ENCODE peak calls at places on chromosomes 5 and 9, in six cellular contexts. One of them, this sample, is unnamed. For H3K4me1, the result is how much of the 10 kb centered on the place peaks cover.

GRCh38 chr5:154713615-154714125 is 41.5 kb upstream of the LARP1 start:
- DNase-seq in IMR-90: peak
- DNase-seq in H1: no peak
- DNase-seq in ovary: no peak
- DNase-seq in breast epithelium: no peak
- DNase-seq in stomach: no peak
- DNase-seq in this sample: no peak

GRCh38 chr5:135156715-135157404 is 122.8 kb upstream of the PITX1 start:
- DNase-seq in IMR-90: no peak
- DNase-seq in H1: no peak
- DNase-seq in ovary: no peak
- DNase-seq in breast epithelium: no peak
- DNase-seq in stomach: no peak
- DNase-seq in this sample: no peak

GRCh38 chr9:78601957-78602565 is 305.1 kb downstream of the PSAT1 start:
- DNase-seq in IMR-90: peak
- DNase-seq in H1: peak
- DNase-seq in ovary: no peak
- DNase-seq in breast epithelium: no peak
- DNase-seq in stomach: no peak
- DNase-seq in this sample: no peak

GRCh38 chr9:87122947-87123685 is 175.8 kb upstream of the GAS1 start:
- DNase-seq in IMR-90: peak
- DNase-seq in H1: no peak
- DNase-seq in ovary: no peak
- DNase-seq in breast epithelium: no peak
- DNase-seq in stomach: no peak
- DNase-seq in this sample: no peak

GRCh38 chr9:36991516-36992134 is 42.4 kb downstream of the PAX5 start:
- DNase-seq in IMR-90: no peak
- DNase-seq in H1: peak
- DNase-seq in ovary: no peak
- DNase-seq in breast epithelium: no peak
- DNase-seq in stomach: peak
- DNase-seq in this sample: no peak

GRCh38 chr5:129945031-129945430 is 40.8 kb downstream of the CHSY3 start:
- DNase-seq in IMR-90: no peak
- DNase-seq in H1: no peak
- DNase-seq in ovary: no peak
- DNase-seq in breast epithelium: no peak
- DNase-seq in stomach: no peak
- DNase-seq in this sample: no peak

GRCh38 chr9:126363847-126364671 is 37.4 kb downstream of the MVB12B start:
- DNase-seq in IMR-90: peak
- DNase-seq in H1: no peak
- DNase-seq in ovary: no peak
- DNase-seq in breast epithelium: no peak
- DNase-seq in stomach: no peak
- DNase-seq in this sample: no peak

GRCh38 chr9:92600742-92601261 is 65.0 kb upstream of the ECM2 start:
- DNase-seq in IMR-90: peak
- DNase-seq in H1: no peak
- DNase-seq in ovary: no peak
- DNase-seq in breast epithelium: no peak
- DNase-seq in stomach: no peak
- DNase-seq in this sample: peak

GRCh38 chr9:106059886-106060285 is 365.5 kb downstream of the TMEM38B start:
- DNase-seq in IMR-90: no peak
- DNase-seq in H1: no peak
- DNase-seq in ovary: no peak
- DNase-seq in breast epithelium: no peak
- DNase-seq in stomach: no peak
- DNase-seq in this sample: no peak

GRCh38 chr5:154267516-154267915 is 77.0 kb downstream of the GALNT10 start:
- DNase-seq in IMR-90: no peak
- DNase-seq in H1: no peak
- DNase-seq in ovary: no peak
- DNase-seq in breast epithelium: no peak
- DNase-seq in stomach: no peak
- DNase-seq in this sample: no peak

GRCh38 chr9:110592075-110592830 is 12.7 kb upstream of the SVEP1 start:
- DNase-seq in IMR-90: peak
- DNase-seq in H1: no peak
- DNase-seq in ovary: no peak
- DNase-seq in breast epithelium: no peak
- DNase-seq in stomach: no peak
- DNase-seq in this sample: no peak

GRCh38 chr5:151684690-151685361 is 1.9 kb downstream of the SPARC start:
- DNase-seq in IMR-90: peak
- DNase-seq in H1: peak
- DNase-seq in ovary: peak
- DNase-seq in breast epithelium: no peak
- DNase-seq in stomach: no peak
- DNase-seq in this sample: peak

GRCh38 chr5:83644301-83644700 is 76.4 kb downstream of the HAPLN1 start:
- DNase-seq in IMR-90: no peak
- DNase-seq in H1: no peak
- DNase-seq in ovary: no peak
- DNase-seq in breast epithelium: no peak
- DNase-seq in stomach: no peak
- DNase-seq in this sample: no peak

GRCh38 chr9:115461284-115461683 is 343.3 kb upstream of the TNC start:
- DNase-seq in IMR-90: no peak
- DNase-seq in H1: no peak
- DNase-seq in ovary: no peak
- DNase-seq in breast epithelium: no peak
- DNase-seq in stomach: no peak
- DNase-seq in this sample: no peak

GRCh38 chr9:112241491-112241890 is 66.4 kb upstream of the SUSD1 start:
- DNase-seq in IMR-90: peak
- DNase-seq in H1: no peak
- DNase-seq in ovary: no peak
- DNase-seq in breast epithelium: no peak
- DNase-seq in stomach: no peak
- DNase-seq in this sample: no peak

GRCh38 chr9:130779153-130779855 is 55.8 kb upstream of the ABL1 start:
- DNase-seq in IMR-90: peak
- DNase-seq in H1: no peak
- DNase-seq in ovary: no peak
- DNase-seq in breast epithelium: no peak
- DNase-seq in stomach: no peak
- DNase-seq in this sample: peak

GRCh38 chr5:97536683-97537082 is 353.6 kb upstream of the RIOK2 start:
- DNase-seq in IMR-90: no peak
- DNase-seq in H1: no peak
- DNase-seq in ovary: no peak
- DNase-seq in breast epithelium: no peak
- DNase-seq in stomach: no peak
- DNase-seq in this sample: no peak

GRCh38 chr5:95780597-95780996 is 41.9 kb downstream of the GLRX start:
- DNase-seq in IMR-90: no peak
- DNase-seq in H1: no peak
- DNase-seq in ovary: no peak
- DNase-seq in breast epithelium: no peak
- DNase-seq in stomach: no peak
- DNase-seq in this sample: peak

GRCh38 chr9:4417578-4418325 is 72.5 kb upstream of the SLC1A1 start:
- DNase-seq in IMR-90: peak
- DNase-seq in H1: no peak
- DNase-seq in ovary: no peak
- DNase-seq in breast epithelium: no peak
- DNase-seq in stomach: no peak
- DNase-seq in this sample: no peak

GRCh38 chr9:118222375-118222774 is 518.2 kb downstream of the TLR4 start:
- DNase-seq in IMR-90: no peak
- DNase-seq in H1: no peak
- DNase-seq in ovary: no peak
- DNase-seq in breast epithelium: no peak
- DNase-seq in stomach: no peak
- DNase-seq in this sample: no peak

GRCh38 chr9:278651-279050 is 64.0 kb downstream of the DOCK8 start:
- DNase-seq in IMR-90: no peak
- DNase-seq in H1: no peak
- DNase-seq in ovary: no peak
- DNase-seq in breast epithelium: no peak
- DNase-seq in stomach: peak
- DNase-seq in this sample: no peak

GRCh38 chr5:54959673-54960418 is 25.5 kb downstream of the ESM1 start:
- DNase-seq in IMR-90: no peak
- DNase-seq in H1: peak
- DNase-seq in ovary: no peak
- DNase-seq in breast epithelium: no peak
- DNase-seq in stomach: peak
- DNase-seq in this sample: no peak

GRCh38 chr5:87347841-87348240 is 64.9 kb downstream of the CCNH start:
- DNase-seq in IMR-90: peak
- DNase-seq in H1: no peak
- DNase-seq in ovary: no peak
- DNase-seq in breast epithelium: no peak
- DNase-seq in stomach: no peak
- DNase-seq in this sample: no peak

GRCh38 chr9:129336130-129336528 is 158.1 kb upstream of the IER5L start:
- DNase-seq in IMR-90: peak
- DNase-seq in H1: peak
- DNase-seq in ovary: no peak
- DNase-seq in breast epithelium: no peak
- DNase-seq in stomach: no peak
- DNase-seq in this sample: no peak

GRCh38 chr9:137823986-137824771 is 53.4 kb upstream of the CACNA1B start:
- DNase-seq in IMR-90: no peak
- DNase-seq in H1: no peak
- DNase-seq in ovary: no peak
- DNase-seq in breast epithelium: no peak
- DNase-seq in stomach: no peak
- DNase-seq in this sample: no peak
- H3K4me3 ChIP-seq in IMR-90: no peak
- H3K4me3 ChIP-seq in H1: no peak
- H3K4me3 ChIP-seq in ovary: no peak
- H3K4me3 ChIP-seq in breast epithelium: no peak
- H3K4me3 ChIP-seq in stomach: no peak
- H3K4me3 ChIP-seq in this sample: no peak

DNA sequence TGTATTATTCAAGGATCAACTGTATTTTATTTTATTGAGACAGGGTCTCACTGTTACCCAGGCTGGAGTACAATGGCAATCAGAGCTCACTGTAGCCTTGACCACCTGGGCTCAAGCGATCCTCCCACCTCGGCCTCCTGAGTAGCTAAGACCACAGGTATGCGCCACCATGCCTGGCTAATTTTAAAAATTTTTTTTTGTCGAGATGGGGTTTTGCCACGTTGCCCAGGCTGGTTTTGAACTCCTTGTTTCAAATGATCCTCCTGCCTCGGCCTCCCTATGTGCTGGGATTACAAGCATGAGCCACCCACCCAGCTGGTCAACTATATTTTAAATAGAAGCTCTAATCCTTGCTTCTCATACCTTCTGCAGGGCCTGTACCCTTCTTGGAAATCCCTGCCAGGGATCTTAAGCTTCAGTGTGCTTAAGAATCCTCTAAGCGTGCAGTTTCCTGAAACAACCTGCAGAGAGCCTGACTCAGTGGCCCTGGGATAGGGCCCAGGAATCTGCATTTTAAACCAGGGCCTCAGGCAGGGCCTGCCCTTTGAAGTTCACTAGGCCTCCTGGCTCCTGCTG is 2.9 kb downstream of the AKNA start:
- DNase-seq in IMR-90: no peak
- DNase-seq in H1: no peak
- DNase-seq in ovary: no peak
- DNase-seq in breast epithelium: no peak
- DNase-seq in stomach: no peak
- DNase-seq in this sample: no peak
- H3K4me1 ChIP-seq in IMR-90: under half
- H3K4me1 ChIP-seq in H1: half or more
- H3K4me1 ChIP-seq in ovary: under half
- H3K4me1 ChIP-seq in breast epithelium: under half
- H3K4me1 ChIP-seq in stomach: half or more
- H3K4me1 ChIP-seq in this sample: under half

GRCh38 chr5:6849569-6849968 is 136.3 kb downstream of the TENT4A start:
- DNase-seq in IMR-90: no peak
- DNase-seq in H1: no peak
- DNase-seq in ovary: no peak
- DNase-seq in breast epithelium: no peak
- DNase-seq in stomach: no peak
- DNase-seq in this sample: no peak

GRCh38 chr5:6845856-6846255 is 132.6 kb downstream of the TENT4A start:
- DNase-seq in IMR-90: no peak
- DNase-seq in H1: no peak
- DNase-seq in ovary: no peak
- DNase-seq in breast epithelium: no peak
- DNase-seq in stomach: no peak
- DNase-seq in this sample: no peak

GRCh38 chr5:6850033-6850432 is 136.8 kb downstream of the TENT4A start:
- DNase-seq in IMR-90: no peak
- DNase-seq in H1: no peak
- DNase-seq in ovary: no peak
- DNase-seq in breast epithelium: no peak
- DNase-seq in stomach: no peak
- DNase-seq in this sample: no peak

GRCh38 chr5:6843821-6844220 is 130.6 kb downstream of the TENT4A start:
- DNase-seq in IMR-90: no peak
- DNase-seq in H1: no peak
- DNase-seq in ovary: no peak
- DNase-seq in breast epithelium: no peak
- DNase-seq in stomach: no peak
- DNase-seq in this sample: no peak

GRCh38 chr5:6847896-6848295 is 134.7 kb downstream of the TENT4A start:
- DNase-seq in IMR-90: no peak
- DNase-seq in H1: no peak
- DNase-seq in ovary: no peak
- DNase-seq in breast epithelium: no peak
- DNase-seq in stomach: no peak
- DNase-seq in this sample: no peak
- TF ChIP-seq POLR2A in IMR-90: no peak
- TF ChIP-seq POLR2A in H1: no peak
- TF ChIP-seq POLR2A in ovary: no peak
- TF ChIP-seq POLR2A in breast epithelium: no peak
- TF ChIP-seq POLR2A in stomach: no peak
- TF ChIP-seq POLR2A in this sample: no peak

GRCh38 chr5:150356575-150357284 is 767 bp upstream of the TCOF1 start:
- DNase-seq in IMR-90: no peak
- DNase-seq in H1: no peak
- DNase-seq in ovary: no peak
- DNase-seq in breast epithelium: no peak
- DNase-seq in stomach: no peak
- DNase-seq in this sample: no peak
- H3K4me3 ChIP-seq in IMR-90: peak
- H3K4me3 ChIP-seq in H1: peak
- H3K4me3 ChIP-seq in ovary: peak
- H3K4me3 ChIP-seq in breast epithelium: peak
- H3K4me3 ChIP-seq in stomach: peak
- H3K4me3 ChIP-seq in this sample: peak